ENCODE peak calls at places on chromosome 14, in nine cellular contexts. Z is heart right ventricle; M is lower lobe of right lung; Y is neuronal stem cell; V is cardiac muscle cell; R is esophagus squamous epithelium; W is SJSA1; F is IMR-90; N is CD8-positive, alpha-beta memory T cell. L is an unnamed sample.
A peak's percentile ranks its signal among the peaks of the same experiment; 100 is the strongest.

GRCh38 chr14:102805454-102805891 is 28.2 kb downstream of the TRAF3 start:
- DNase-seq in Y (no peak), M (no peak), N (peak; percentile 60), F (peak; percentile 70), Z (no peak), W (peak; percentile 36), R (no peak), V (no peak), L (no peak)

GRCh38 chr14:55848964-55849363 is 269.0 kb downstream of the KTN1 start:
- DNase-seq in Y (no peak), R (no peak), F (no peak), M (no peak), Z (no peak), V (no peak), N (no peak), W (no peak), L (no peak)

GRCh38 chr14:96056509-96057422 is 17.6 kb downstream of the C14orf132 start:
- DNase-seq in W (no peak), V (no peak), Z (no peak), Y (no peak), R (no peak), M (no peak), N (no peak), F (no peak), L (no peak)

GRCh38 chr14:95273041-95273978 is 46.4 kb downstream of the CLMN start:
- DNase-seq in W (no peak), Z (no peak), Y (no peak), F (no peak), N (no peak), R (no peak), V (no peak), M (no peak), L (no peak)

GRCh38 chr14:89466939-89467338 is 49.9 kb upstream of the FOXN3 start:
- DNase-seq in Y (no peak), W (no peak), N (no peak), V (no peak), R (no peak), F (peak; percentile 22), M (no peak), Z (no peak), L (no peak)

GRCh38 chr14:102491366-102491765 is 18.2 kb downstream of the ANKRD9 start:
- DNase-seq in V (no peak), R (no peak), M (no peak), W (no peak), N (no peak), Y (no peak), F (no peak), Z (no peak), L (no peak)

GRCh38 chr14:93006484-93007128 is 83.7 kb downstream of the CHGA start:
- DNase-seq in F (no peak), V (no peak), N (no peak), Y (no peak), W (no peak), M (no peak), R (no peak), Z (no peak), L (no peak)

GRCh38 chr14:53016491-53016890 is 65.6 kb upstream of the FERMT2 start:
- DNase-seq in M (no peak), W (peak; percentile 74), F (peak; percentile 68), Z (no peak), Y (no peak), V (no peak), R (no peak), N (no peak), L (no peak)

GRCh38 chr14:26687438-26687837 is 89.6 kb upstream of the NOVA1 start:
- DNase-seq in R (no peak), M (no peak), V (no peak), Y (no peak), F (no peak), N (no peak), W (no peak), Z (no peak), L (no peak)

GRCh38 chr14:52277552-52277951 is 10.1 kb downstream of the PTGDR start:
- DNase-seq in Z (no peak), Y (no peak), V (no peak), R (no peak), N (no peak), M (no peak), F (no peak), W (no peak), L (no peak)

GRCh38 chr14:89794096-89794495 is 160.4 kb downstream of the EFCAB11 start:
- DNase-seq in N (no peak), Y (no peak), R (no peak), W (no peak), Z (peak; percentile 52), F (no peak), V (no peak), M (no peak), L (no peak)

GRCh38 chr14:85856430-85856829 is 326.5 kb downstream of the FLRT2 start:
- DNase-seq in R (no peak), Y (no peak), M (no peak), N (no peak), F (no peak), W (no peak), Z (no peak), V (no peak), L (no peak)

GRCh38 chr14:20998674-20999366 is at the start of gene SLC39A2:
- DNase-seq in F (peak; percentile 60), Y (no peak), Z (peak; percentile 45), R (no peak), W (no peak), V (no peak), N (no peak), M (no peak), L (no peak)

GRCh38 chr14:68401320-68401719 is 391.5 kb downstream of the ZFP36L1 start:
- DNase-seq in Y (no peak), W (no peak), Z (no peak), F (peak; percentile 34), V (no peak), N (no peak), R (no peak), M (no peak), L (no peak)

GRCh38 chr14:31937730-31938346 is 139.3 kb upstream of the ARHGAP5 start:
- DNase-seq in N (no peak), F (peak; percentile 86), V (no peak), W (peak; percentile 61), R (no peak), M (no peak), Z (no peak), Y (no peak), L (peak; percentile 31)

GRCh38 chr14:90114554-90114953 is 52.8 kb downstream of the KCNK13 start:
- DNase-seq in R (no peak), F (no peak), Z (no peak), N (no peak), W (no peak), Y (no peak), M (no peak), V (peak; percentile 21), L (no peak)

GRCh38 chr14:76981670-76982069 is 46.8 kb downstream of the IRF2BPL start:
- DNase-seq in V (no peak), R (no peak), W (no peak), M (no peak), N (no peak), Y (no peak), F (no peak), Z (no peak), L (no peak)
- H3K27ac ChIP-seq in V (no peak overlapping the region), R (no peak overlapping the region), W (no peak overlapping the region), M (no peak overlapping the region), N (no peak overlapping the region), Y (no peak overlapping the region), F (no peak overlapping the region), Z (no peak overlapping the region), L (no peak overlapping the region)

GRCh38 chr14:104969741-104970230 is 8.4 kb downstream of the AHNAK2 start:
- DNase-seq in N (no peak), M (peak; percentile 44), W (no peak), R (no peak), Z (peak; percentile 10), Y (no peak), F (no peak), V (no peak), L (no peak)
- H3K4me1 ChIP-seq in N (no peaks in the 10 kb centered on the region), M (peaks cover 68% of the 10 kb centered on the region), W (peaks cover 55% of the 10 kb centered on the region), R (peaks cover 95% of the 10 kb centered on the region), Z (peaks cover 65% of the 10 kb centered on the region), Y (peaks cover 22% of the 10 kb centered on the region), F (peaks cover 42% of the 10 kb centered on the region), V (peaks cover 10% of the 10 kb centered on the region), L (peaks cover 67% of the 10 kb centered on the region)

GRCh38 chr14:61329478-61330051 is 8.2 kb downstream of the PRKCH start:
- DNase-seq in Z (no peak), Y (no peak), N (no peak), V (no peak), M (no peak), W (no peak), F (no peak), R (no peak), L (no peak)

GRCh38 chr14:61328629-61329262 is 7.4 kb downstream of the PRKCH start:
- DNase-seq in Z (no peak), R (no peak), V (no peak), F (no peak), M (no peak), W (no peak), N (no peak), Y (no peak), L (no peak)

GRCh38 chr14:61331992-61332657 is 10.7 kb downstream of the PRKCH start:
- DNase-seq in Y (no peak), M (no peak), Z (no peak), V (no peak), W (no peak), R (no peak), N (no peak), F (no peak), L (no peak)

GRCh38 chr14:61332658-61333029 is 11.3 kb downstream of the PRKCH start:
- DNase-seq in Z (no peak), W (no peak), Y (no peak), F (no peak), M (no peak), V (no peak), N (no peak), R (no peak), L (no peak)

DNA sequence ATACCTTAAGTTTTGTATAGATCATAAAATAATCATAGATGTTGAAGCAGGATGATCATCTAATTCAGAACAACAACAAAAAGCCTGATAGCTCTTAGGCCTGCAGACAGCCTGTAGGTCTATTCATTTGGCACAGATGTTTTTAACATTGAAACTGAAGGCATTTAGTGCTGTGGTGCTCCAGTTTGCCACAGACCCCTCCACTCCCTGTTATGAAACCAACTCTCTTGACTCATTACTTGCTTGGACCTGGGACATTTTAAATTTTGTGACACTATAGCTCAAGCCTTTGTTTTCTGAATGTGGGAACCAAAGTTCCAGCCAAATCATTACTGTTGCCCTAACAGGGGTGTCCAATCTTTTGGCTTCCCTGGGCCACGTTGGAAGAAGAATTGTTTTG is 9.1 kb downstream of the PRKCH start:
- DNase-seq in V (no peak), R (no peak), N (no peak), W (no peak), Y (no peak), F (no peak), M (no peak), Z (no peak), L (no peak)
- H3K4me3 ChIP-seq in V (no peak overlapping the region), R (no peak overlapping the region), N (peak overlapping the region; percentile 68), W (no peak overlapping the region), Y (no peak overlapping the region), F (no peak overlapping the region), M (no peak overlapping the region), Z (no peak overlapping the region), L (no peak overlapping the region)

DNA sequence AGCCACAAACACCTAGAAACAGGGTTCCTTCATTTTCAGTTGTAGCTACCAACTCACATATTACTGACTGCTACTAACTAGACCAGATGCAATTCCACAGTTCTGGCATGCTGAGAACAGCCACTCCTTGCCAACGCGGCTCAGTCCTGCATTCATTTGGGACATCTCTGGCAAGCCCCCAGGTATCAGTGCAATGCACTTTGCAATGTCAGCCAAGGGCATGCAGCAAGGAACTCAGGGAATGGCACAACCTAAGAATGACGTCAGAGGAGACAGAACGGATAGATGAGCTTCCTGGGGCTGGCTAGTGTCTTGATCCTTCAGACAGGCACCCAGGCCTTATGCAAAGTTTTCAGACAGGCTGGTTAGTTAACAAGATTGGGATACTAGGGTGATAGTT is 29.6 kb downstream of the MAP3K9 start:
- DNase-seq in R (no peak), M (no peak), F (no peak), N (no peak), V (no peak), Z (peak; percentile 34), W (no peak), Y (no peak), L (no peak)
- H3K27ac ChIP-seq in R (no peak overlapping the region), M (no peak overlapping the region), F (no peak overlapping the region), N (no peak overlapping the region), V (no peak overlapping the region), Z (no peak overlapping the region), W (no peak overlapping the region), Y (no peak overlapping the region), L (no peak overlapping the region)